ENCODE peak calls at places on chromosomes 11 and 22, in five cellular contexts. M, D, O, P and N are unnamed samples.

GRCh38 chr11:131899954-131900580 is 529.7 kb downstream of the NTM start:
- DNase-seq in M (no peak), D (no peak), P (no peak), O (no peak), N (no peak)

GRCh38 chr22:24432059-24432853 is 4.9 kb downstream of the ADORA2A start:
- DNase-seq in D (no peak), O (no peak), M (peak; percentile 61), P (no peak), N (peak; percentile 86)

GRCh38 chr11:116733386-116733755 is 39.4 kb downstream of the BUD13 start:
- DNase-seq in P (no peak), O (no peak), D (no peak), M (peak; percentile 36), N (no peak)

GRCh38 chr11:71501071-71501985 is 25.7 kb upstream of the KRTAP5-7 start:
- DNase-seq in O (peak; percentile 33), M (no peak), P (no peak), D (no peak), N (no peak)

GRCh38 chr11:117970400-117971024 is 15.7 kb upstream of the IL10RA start:
- DNase-seq in M (no peak), O (no peak), P (no peak), D (no peak), N (no peak)

GRCh38 chr11:12114487-12115033 is 4.2 kb downstream of the MICAL2 start:
- DNase-seq in D (no peak), O (no peak), P (no peak), M (no peak), N (peak; percentile 80)

GRCh38 chr11:10197091-10197490 is 96.9 kb downstream of the SBF2 start:
- DNase-seq in P (no peak), M (no peak), D (no peak), O (no peak), N (no peak)

GRCh38 chr11:130675456-130675855 is 227.0 kb downstream of the ADAMTS15 start:
- DNase-seq in D (peak; percentile 52), M (peak; percentile 88), P (no peak), O (no peak), N (no peak)

GRCh38 chr22:46007848-46008261 is 30.9 kb upstream of the WNT7B start:
- DNase-seq in M (peak; percentile 93), D (peak; percentile 74), P (no peak), O (no peak), N (peak; percentile 88)

GRCh38 chr11:25924586-25924985 is 407.3 kb upstream of the ANO3 start:
- DNase-seq in P (no peak), D (no peak), M (no peak), O (no peak), N (no peak)

GRCh38 chr22:31646186-31647019 is 15.6 kb downstream of the PISD start:
- DNase-seq in P (peak; percentile 57), O (no peak), D (no peak), M (no peak), N (no peak)

GRCh38 chr11:6258571-6258998 is 1.1 kb upstream of the CCKBR start:
- DNase-seq in P (no peak), D (no peak), M (no peak), O (no peak), N (no peak)

GRCh38 chr22:19933328-19934241 is 8.0 kb upstream of the COMT start:
- DNase-seq in P (no peak), O (no peak), D (no peak), M (no peak), N (no peak)

GRCh38 chr22:38040953-38041759 is 16.0 kb upstream of the PICK1 start:
- DNase-seq in P (no peak), O (no peak), M (no peak), D (no peak), N (no peak)

GRCh38 chr11:11580831-11581492 is 40.8 kb downstream of the GALNT18 start:
- DNase-seq in M (no peak), O (peak; percentile 32), D (no peak), P (peak; percentile 45), N (peak; percentile 44)

GRCh38 chr22:32951807-32952153 is 106.4 kb downstream of the SYN3 start:
- DNase-seq in M (no peak), D (no peak), P (peak; percentile 50), O (no peak), N (no peak)

DNA sequence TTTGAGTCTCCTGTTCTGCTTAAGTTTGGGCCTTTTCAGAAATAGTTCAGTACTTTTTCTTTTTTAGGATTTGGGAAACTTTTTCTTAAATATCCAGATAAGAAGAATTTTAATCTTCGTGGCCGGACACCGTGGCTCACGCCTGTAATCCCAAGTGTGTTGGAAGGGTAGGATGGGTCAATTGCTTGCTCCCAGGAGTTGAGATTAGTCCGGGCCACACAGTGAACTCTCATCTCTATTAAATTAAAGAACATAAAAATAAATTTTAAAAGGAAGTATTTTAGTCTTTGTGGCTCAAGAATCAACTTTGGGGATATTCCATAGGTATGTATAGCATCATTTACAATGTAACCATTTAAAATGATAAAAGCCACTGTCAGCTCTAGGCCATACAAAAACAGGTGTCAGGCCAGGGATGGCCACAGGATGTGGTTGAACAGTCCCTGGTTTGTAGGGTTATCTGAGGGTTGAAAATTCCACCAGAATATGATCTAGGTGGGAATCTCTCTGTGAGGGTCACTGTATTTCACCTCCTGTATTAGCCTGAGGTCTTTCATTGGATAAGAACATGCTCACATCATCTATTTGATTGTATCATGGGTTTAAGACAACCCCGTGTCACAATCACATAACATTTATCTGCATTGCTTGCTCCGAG is 115.6 kb downstream of the GGTLC2 start:
- DNase-seq in M (no peak), O (no peak), D (no peak), P (no peak), N (no peak)
- TF ChIP-seq POLR2A in M (no peak), O (no peak), D (no peak), P (no peak), N (no peak)

DNA sequence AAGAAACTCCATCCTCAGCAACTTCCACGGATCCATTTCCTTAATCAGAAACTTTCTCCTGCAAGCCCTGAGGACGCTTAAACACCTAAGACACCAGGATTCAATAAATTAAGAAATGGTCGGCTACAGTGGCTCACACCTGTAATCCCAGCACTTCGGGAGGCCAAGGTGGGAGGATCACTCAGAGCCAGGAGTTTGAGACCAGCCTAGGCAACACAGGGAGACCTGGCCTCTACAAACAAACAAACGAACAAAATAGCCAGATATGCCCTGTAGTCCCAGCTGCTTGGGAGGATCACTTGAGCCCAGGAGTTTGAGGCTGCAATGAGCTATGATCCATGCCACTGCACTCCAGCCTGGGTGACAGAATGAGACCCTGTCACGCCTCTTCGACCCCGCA is 46.7 kb downstream of the RPUSD4 start:
- DNase-seq in D (no peak), O (no peak), M (no peak), P (no peak), N (no peak)
- TF ChIP-seq POLR2A in D (no peak), O (no peak), M (no peak), P (no peak), N (no peak)

GRCh38 chr22:35301370-35301874 is 1.7 kb downstream of the TOM1 start:
- DNase-seq in M (peak; percentile 90), D (peak; percentile 18), O (no peak), P (peak; percentile 51), N (no peak)
- TF ChIP-seq POLR2A in M (peak; percentile 41), D (no peak), O (no peak), P (no peak), N (no peak)

GRCh38 chr22:30424471-30425326 is 869 bp upstream of the MTFP1 start:
- DNase-seq in M (no peak), O (peak; percentile 60), P (no peak), D (peak; percentile 15), N (no peak)

GRCh38 chr22:30423296-30423958 is 2.1 kb upstream of the MTFP1 start:
- DNase-seq in O (no peak), P (peak; percentile 50), D (no peak), M (peak; percentile 87), N (peak; percentile 54)

GRCh38 chr22:30421695-30422480 is 3.7 kb upstream of the MTFP1 start:
- DNase-seq in P (no peak), D (no peak), O (no peak), M (no peak), N (no peak)

GRCh38 chr22:30423959-30424380 is 1.6 kb upstream of the MTFP1 start:
- DNase-seq in O (peak; percentile 94), D (peak; percentile 99), P (peak; percentile 97), M (peak; percentile 100), N (peak; percentile 99)

GRCh38 chr22:30422481-30423295 is 2.9 kb upstream of the MTFP1 start:
- DNase-seq in M (peak; percentile 90), D (peak; percentile 65), O (peak; percentile 76), P (peak; percentile 75), N (peak; percentile 49)
- TF ChIP-seq POLR2A in M (no peak), D (no peak), O (no peak), P (no peak), N (no peak)

GRCh38 chr11:32874144-32874543 is 18.5 kb upstream of the QSER1 start:
- DNase-seq in M (no peak), D (no peak), O (no peak), P (no peak), N (no peak)

DNA sequence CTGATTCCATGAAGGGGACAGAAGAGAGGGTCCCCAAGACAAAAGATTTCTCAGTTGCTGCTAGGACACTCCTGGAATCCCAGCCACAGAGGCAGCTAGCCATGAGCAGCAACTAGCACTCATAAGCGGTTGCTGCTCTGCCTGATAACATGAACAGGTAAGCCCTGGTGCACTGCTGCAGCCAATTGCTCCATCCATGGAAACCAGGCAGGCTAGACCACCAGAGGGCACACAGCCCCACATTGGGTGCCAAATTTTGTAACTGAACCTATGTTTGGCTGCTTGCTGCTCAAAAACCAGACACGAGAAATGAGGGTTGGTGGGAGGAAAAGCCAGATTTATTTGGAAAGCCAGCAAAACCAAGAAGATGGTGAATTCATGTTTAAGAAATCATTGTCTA is 21.9 kb upstream of the QSER1 start:
- DNase-seq in M (no peak), O (peak; percentile 74), P (no peak), D (no peak), N (no peak)
- TF ChIP-seq POLR2A in M (no peak), O (no peak), P (no peak), D (no peak), N (no peak)

GRCh38 chr22:35400335-35400680 is 368 bp downstream of the MCM5 start:
- DNase-seq in P (no peak), M (no peak), D (no peak), O (no peak), N (no peak)

GRCh38 chr22:35401863-35402262 is 1.9 kb downstream of the MCM5 start:
- DNase-seq in P (no peak), M (no peak), D (no peak), O (no peak), N (no peak)

GRCh38 chr22:35399114-35399677 is 744 bp upstream of the MCM5 start:
- DNase-seq in M (no peak), O (no peak), D (no peak), P (no peak), N (no peak)

GRCh38 chr22:35398574-35398973 is 1.4 kb upstream of the MCM5 start:
- DNase-seq in P (no peak), D (no peak), O (no peak), M (no peak), N (no peak)

GRCh38 chr22:35399678-35400334 is at the start of gene MCM5:
- DNase-seq in M (peak; percentile 98), P (peak; percentile 96), O (peak; percentile 95), D (peak; percentile 96), N (peak; percentile 99)
- TF ChIP-seq POLR2A in M (no peak), P (no peak), O (peak; percentile 95), D (no peak), N (no peak)

GRCh38 chr11:2310073-2310785 is 8.4 kb downstream of the TSPAN32 start:
- DNase-seq in D (no peak), P (no peak), M (peak; percentile 53), O (no peak), N (no peak)
- TF ChIP-seq POLR2A in D (no peak), P (no peak), M (no peak), O (no peak), N (no peak)